ENCODE peak calls at places on chromosomes 16 and 17, in four cellular contexts. L is stimulated activated CD4-positive, alpha-beta T cell treated with anti-CD3 and anti-CD28 coated beads, Interleukin-12 subunit alpha, Interleukin-12 subunit beta, amount 100 ng/mL, for 4 hours; C is HuH-7; T is WTC11. Z is an unnamed sample.

GRCh38 chr16:82034981-82035612 is at the start of gene HSD17B2:
- DNase-seq in L (no peak), C (peak; percentile 37), T (no peak), Z (peak; percentile 92)

GRCh38 chr17:39167492-39167891 is 1.5 kb upstream of the ARL5C start:
- DNase-seq in L (no peak), C (no peak), T (no peak), Z (no peak)

GRCh38 chr16:79379083-79379482 is 221.5 kb downstream of the MAF start:
- DNase-seq in T (no peak), L (no peak), C (no peak), Z (no peak)

GRCh38 chr17:6413073-6413472 is 21.8 kb downstream of the AIPL1 start:
- DNase-seq in C (peak; percentile 53), L (no peak), T (no peak), Z (peak; percentile 40)

GRCh38 chr17:13415877-13416416 is 185.8 kb downstream of the HS3ST3A1 start:
- DNase-seq in L (no peak), C (no peak), T (no peak), Z (peak; percentile 84)

GRCh38 chr17:81841866-81842265 is 7.0 kb upstream of the PPP1R27 start:
- DNase-seq in T (no peak), L (no peak), C (no peak), Z (no peak)

GRCh38 chr17:31476525-31477416 is 85.3 kb downstream of the RAB11FIP4 start:
- DNase-seq in C (no peak), T (no peak), L (no peak), Z (peak; percentile 37)

GRCh38 chr17:42679001-42679491 is 2.3 kb upstream of the PLEKHH3 start:
- DNase-seq in C (peak; percentile 78), T (no peak), L (no peak), Z (peak; percentile 66)

GRCh38 chr16:88650749-88651275 is at the start of gene CYBA:
- DNase-seq in C (peak; percentile 98), T (peak; percentile 79), L (peak; percentile 76), Z (peak; percentile 83)

GRCh38 chr16:71894229-71894920 is 956 bp upstream of the IST1 start:
- DNase-seq in T (peak; percentile 64), C (peak; percentile 14), L (no peak), Z (peak; percentile 56)

GRCh38 chr17:10992097-10992496 is 154.2 kb upstream of the PIRT start:
- DNase-seq in T (no peak), L (no peak), C (no peak), Z (no peak)

GRCh38 chr17:79955961-79956735 is 79.5 kb downstream of the TBC1D16 start:
- DNase-seq in C (no peak), T (no peak), L (no peak), Z (no peak)

GRCh38 chr17:76359375-76359774 is 5.7 kb upstream of the PRPSAP1 start:
- DNase-seq in T (no peak), L (no peak), C (no peak), Z (no peak)

GRCh38 chr17:20174588-20175265 is 165.6 kb downstream of the SPECC1 start:
- DNase-seq in T (no peak), L (no peak), C (no peak), Z (no peak)

GRCh38 chr16:87582221-87582965 is 19.9 kb upstream of the JPH3 start:
- DNase-seq in C (no peak), L (no peak), T (no peak), Z (no peak)